ENCODE peak calls at places on chromosomes 4 and X, in five cellular contexts. One of them, this sample, is unnamed.

GRCh38 chr4:75555294-75556164 is at the start of gene ODAPH:
- DNase-seq in left cardiac atrium: no peak
- DNase-seq in mesothelial cell of epicardium: no peak
- DNase-seq in NCI-H1092: no peak
- DNase-seq in ureter: no peak
- DNase-seq in this sample: no peak

GRCh38 chr4:42497142-42497541 is 99.9 kb downstream of the SHISA3 start:
- DNase-seq in left cardiac atrium: no peak
- DNase-seq in NCI-H1092: no peak
- DNase-seq in mesothelial cell of epicardium: no peak
- DNase-seq in ureter: no peak
- DNase-seq in this sample: no peak

GRCh38 chr4:159014896-159015295 is 88.0 kb upstream of the RAPGEF2 start:
- DNase-seq in ureter: no peak
- DNase-seq in left cardiac atrium: no peak
- DNase-seq in mesothelial cell of epicardium: no peak
- DNase-seq in NCI-H1092: no peak
- DNase-seq in this sample: no peak

GRCh38 chr4:116357758-116358157 is 727.6 kb downstream of the TRAM1L1 start:
- DNase-seq in NCI-H1092: no peak
- DNase-seq in ureter: no peak
- DNase-seq in mesothelial cell of epicardium: no peak
- DNase-seq in left cardiac atrium: no peak
- DNase-seq in this sample: peak

GRCh38 chrX:53714580-53715335 is 28.2 kb upstream of the HUWE1 start:
- DNase-seq in NCI-H1092: no peak
- DNase-seq in ureter: peak
- DNase-seq in mesothelial cell of epicardium: no peak
- DNase-seq in left cardiac atrium: no peak
- DNase-seq in this sample: peak

GRCh38 chr4:168832746-168833575 is 177.1 kb downstream of the CBR4 start:
- DNase-seq in mesothelial cell of epicardium: peak
- DNase-seq in left cardiac atrium: peak
- DNase-seq in NCI-H1092: no peak
- DNase-seq in ureter: no peak
- DNase-seq in this sample: no peak

GRCh38 chr4:105613326-105613725 is 60.9 kb downstream of the ARHGEF38 start:
- DNase-seq in left cardiac atrium: no peak
- DNase-seq in mesothelial cell of epicardium: no peak
- DNase-seq in ureter: no peak
- DNase-seq in NCI-H1092: peak
- DNase-seq in this sample: no peak

GRCh38 chrX:36867143-36867542 is 141.0 kb upstream of the FAM47C start:
- DNase-seq in mesothelial cell of epicardium: no peak
- DNase-seq in NCI-H1092: no peak
- DNase-seq in ureter: no peak
- DNase-seq in left cardiac atrium: no peak
- DNase-seq in this sample: no peak

GRCh38 chrX:118519411-118520205 is 24.0 kb downstream of the DOCK11 start:
- DNase-seq in ureter: no peak
- DNase-seq in mesothelial cell of epicardium: no peak
- DNase-seq in NCI-H1092: no peak
- DNase-seq in left cardiac atrium: no peak
- DNase-seq in this sample: no peak

GRCh38 chr4:118351851-118352827 is 664 bp downstream of the PRSS12 start:
- DNase-seq in ureter: no peak
- DNase-seq in left cardiac atrium: peak
- DNase-seq in mesothelial cell of epicardium: peak
- DNase-seq in NCI-H1092: no peak
- DNase-seq in this sample: no peak

GRCh38 chr4:162921178-162921785 is 245.4 kb downstream of the NAF1 start:
- DNase-seq in NCI-H1092: no peak
- DNase-seq in left cardiac atrium: no peak
- DNase-seq in mesothelial cell of epicardium: no peak
- DNase-seq in ureter: no peak
- DNase-seq in this sample: no peak

GRCh38 chr4:15194520-15194919 is 192.2 kb downstream of the CPEB2 start:
- DNase-seq in ureter: no peak
- DNase-seq in left cardiac atrium: no peak
- DNase-seq in NCI-H1092: no peak
- DNase-seq in mesothelial cell of epicardium: no peak
- DNase-seq in this sample: no peak

GRCh38 chr4:153143527-153144348 is 60.5 kb upstream of the TRIM2 start:
- DNase-seq in NCI-H1092: peak
- DNase-seq in ureter: no peak
- DNase-seq in left cardiac atrium: no peak
- DNase-seq in mesothelial cell of epicardium: no peak
- DNase-seq in this sample: no peak

GRCh38 chr4:57102050-57102564 is 8.1 kb downstream of the IGFBP7 start:
- DNase-seq in left cardiac atrium: peak
- DNase-seq in mesothelial cell of epicardium: peak
- DNase-seq in NCI-H1092: no peak
- DNase-seq in ureter: peak
- DNase-seq in this sample: no peak

GRCh38 chr4:4575284-4576211 is 33.7 kb upstream of the STX18 start:
- DNase-seq in ureter: peak
- DNase-seq in left cardiac atrium: peak
- DNase-seq in NCI-H1092: peak
- DNase-seq in mesothelial cell of epicardium: peak
- DNase-seq in this sample: peak

This sample was measured in central memory CD4-positive, alpha-beta T cell.